ENCODE peak calls at places on chromosomes 2 and 18, in seven cellular contexts. L, O, G, D, S, A and V are unnamed samples.

GRCh38 chr2:19731040-19731439 is 170.7 kb downstream of the TTC32 start:
- DNase-seq in L (no peak), O (no peak), G (no peak), D (no peak), S (no peak), A (no peak), V (no peak)

GRCh38 chr2:120647487-120647886 is 88.2 kb upstream of the GLI2 start:
- DNase-seq in L (no peak), O (no peak), G (no peak), D (no peak), S (no peak), A (no peak), V (no peak)

GRCh38 chr18:68667121-68667520 is 47.8 kb downstream of the TMX3 start:
- DNase-seq in L (no peak), O (no peak), G (no peak), D (no peak), S (no peak), A (no peak), V (no peak)

GRCh38 chr18:57909620-57910019 is 106.5 kb upstream of the ATP8B1 start:
- DNase-seq in L (no peak), O (no peak), G (no peak), D (no peak), S (no peak), A (no peak), V (no peak)

GRCh38 chr18:43961713-43962112 is 684.4 kb upstream of the SYT4 start:
- DNase-seq in L (no peak), O (no peak), G (no peak), D (no peak), S (no peak), A (no peak), V (peak)

GRCh38 chr2:111664451-111664850 is 219.5 kb downstream of the ANAPC1 start:
- DNase-seq in L (no peak), O (no peak), G (no peak), D (no peak), S (no peak), A (no peak), V (no peak)

GRCh38 chr2:118460425-118460824 is 372.2 kb downstream of the INSIG2 start:
- DNase-seq in L (no peak), O (no peak), G (no peak), D (no peak), S (no peak), A (no peak), V (no peak)

GRCh38 chr2:238330391-238330790 is 10.1 kb downstream of the TRAF3IP1 start:
- DNase-seq in L (no peak), O (no peak), G (peak), D (no peak), S (no peak), A (no peak), V (no peak)